ENCODE peak calls at places on chromosomes 5 and 9, in five cellular contexts. One of them, this sample, is unnamed. For H3F3A, the result is how much of the 10 kb centered on the place peaks cover.

GRCh38 chr5:92849798-92850197 is 731.2 kb downstream of the NR2F1-AS1 start:
- DNase-seq in PC-3: no peak
- DNase-seq in SK-N-SH: no peak
- DNase-seq in neural progenitor cell: no peak
- DNase-seq in GM23338: no peak
- DNase-seq in this sample: no peak

GRCh38 chr5:147098233-147098790 is 136.5 kb upstream of the STK32A start:
- DNase-seq in PC-3: peak
- DNase-seq in SK-N-SH: peak
- DNase-seq in neural progenitor cell: peak
- DNase-seq in GM23338: peak
- DNase-seq in this sample: peak

GRCh38 chr9:107707915-107708441 is 218.4 kb upstream of the KLF4 start:
- DNase-seq in PC-3: peak
- DNase-seq in SK-N-SH: no peak
- DNase-seq in neural progenitor cell: no peak
- DNase-seq in GM23338: no peak
- DNase-seq in this sample: peak

GRCh38 chr5:124253421-124253820 is 493.0 kb downstream of the ZNF608 start:
- DNase-seq in PC-3: no peak
- DNase-seq in SK-N-SH: no peak
- DNase-seq in neural progenitor cell: no peak
- DNase-seq in GM23338: no peak
- DNase-seq in this sample: no peak

GRCh38 chr5:64784451-64785025 is 15.8 kb downstream of the CWC27 start:
- DNase-seq in PC-3: peak
- DNase-seq in SK-N-SH: peak
- DNase-seq in neural progenitor cell: peak
- DNase-seq in GM23338: peak
- DNase-seq in this sample: peak

GRCh38 chr9:87742813-87743428 is 17.0 kb downstream of the CTSL start:
- DNase-seq in PC-3: no peak
- DNase-seq in SK-N-SH: no peak
- DNase-seq in neural progenitor cell: no peak
- DNase-seq in GM23338: no peak
- DNase-seq in this sample: peak

GRCh38 chr5:137939331-137939730 is 50.1 kb downstream of the PKD2L2 start:
- DNase-seq in PC-3: no peak
- DNase-seq in SK-N-SH: no peak
- DNase-seq in neural progenitor cell: no peak
- DNase-seq in GM23338: no peak
- DNase-seq in this sample: no peak

GRCh38 chr9:124698265-124698664 is 72.8 kb downstream of the NR6A1 start:
- DNase-seq in PC-3: no peak
- DNase-seq in SK-N-SH: peak
- DNase-seq in neural progenitor cell: peak
- DNase-seq in GM23338: no peak
- DNase-seq in this sample: peak

DNA sequence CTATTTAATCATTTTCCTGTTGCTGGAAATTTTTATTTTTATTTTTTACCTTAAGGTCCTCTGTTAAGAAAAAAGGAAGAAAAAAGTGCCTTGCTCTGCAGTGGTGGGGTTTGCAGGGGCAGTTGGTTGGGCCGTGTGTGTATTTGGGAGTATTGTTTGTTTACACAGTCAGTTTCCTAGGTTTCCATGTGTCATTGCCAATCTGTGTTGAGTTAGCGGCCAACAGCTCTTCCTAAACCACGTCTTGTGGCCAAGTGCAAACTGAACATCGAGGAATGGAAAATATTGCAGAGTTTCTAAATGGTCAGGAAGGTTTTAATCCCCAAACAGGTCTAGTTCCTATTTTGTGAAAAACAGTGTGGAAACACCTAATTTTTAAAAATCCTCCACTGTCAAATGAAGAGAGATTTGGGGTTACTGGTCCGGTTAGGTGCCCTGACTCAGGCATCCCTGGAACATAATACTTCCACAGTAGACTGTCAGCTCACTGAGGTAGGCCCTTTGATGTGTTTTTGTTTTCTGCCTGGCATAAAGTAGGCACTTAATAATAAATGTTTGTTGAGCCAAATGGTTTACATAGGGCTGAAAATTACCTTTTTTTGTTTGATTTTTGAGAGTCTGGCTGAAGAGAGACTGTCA is 37.0 kb downstream of the MAMDC2 start:
- DNase-seq in PC-3: peak
- DNase-seq in SK-N-SH: no peak
- DNase-seq in neural progenitor cell: no peak
- DNase-seq in GM23338: peak
- DNase-seq in this sample: peak
- H3K4me2 ChIP-seq in PC-3: peak
- H3K4me2 ChIP-seq in SK-N-SH: no peak
- H3K4me2 ChIP-seq in neural progenitor cell: no peak
- H3K4me2 ChIP-seq in GM23338: no peak
- H3K4me2 ChIP-seq in this sample: no peak

GRCh38 chr5:108579236-108579635 is 168.5 kb upstream of the FER start:
- DNase-seq in PC-3: no peak
- DNase-seq in SK-N-SH: no peak
- DNase-seq in neural progenitor cell: no peak
- DNase-seq in GM23338: peak
- DNase-seq in this sample: peak
- TF ChIP-seq EZH2phosphoT487 in PC-3: no peak
- TF ChIP-seq EZH2phosphoT487 in SK-N-SH: no peak
- TF ChIP-seq EZH2phosphoT487 in neural progenitor cell: no peak
- TF ChIP-seq EZH2phosphoT487 in GM23338: no peak
- TF ChIP-seq EZH2phosphoT487 in this sample: no peak

GRCh38 chr9:128687453-128687852 is 1.6 kb upstream of the SET start:
- DNase-seq in PC-3: no peak
- DNase-seq in SK-N-SH: no peak
- DNase-seq in neural progenitor cell: no peak
- DNase-seq in GM23338: no peak
- DNase-seq in this sample: no peak
- H3F3A ChIP-seq in PC-3: under half
- H3F3A ChIP-seq in SK-N-SH: under half
- H3F3A ChIP-seq in neural progenitor cell: half or more
- H3F3A ChIP-seq in GM23338: half or more
- H3F3A ChIP-seq in this sample: under half

GRCh38 chr9:132004323-132004722 is 75.3 kb downstream of the MED27 start:
- DNase-seq in PC-3: no peak
- DNase-seq in SK-N-SH: no peak
- DNase-seq in neural progenitor cell: no peak
- DNase-seq in GM23338: no peak
- DNase-seq in this sample: no peak
- H3K4me2 ChIP-seq in PC-3: no peak
- H3K4me2 ChIP-seq in SK-N-SH: no peak
- H3K4me2 ChIP-seq in neural progenitor cell: no peak
- H3K4me2 ChIP-seq in GM23338: no peak
- H3K4me2 ChIP-seq in this sample: no peak

GRCh38 chr9:94165592-94166236 is 81.5 kb downstream of the PTPDC1 start:
- DNase-seq in PC-3: peak
- DNase-seq in SK-N-SH: peak
- DNase-seq in neural progenitor cell: peak
- DNase-seq in GM23338: peak
- DNase-seq in this sample: peak

GRCh38 chr9:94166237-94167054 is 82.2 kb downstream of the PTPDC1 start:
- DNase-seq in PC-3: peak
- DNase-seq in SK-N-SH: peak
- DNase-seq in neural progenitor cell: peak
- DNase-seq in GM23338: peak
- DNase-seq in this sample: peak

GRCh38 chr9:94168203-94169000 is 84.1 kb downstream of the PTPDC1 start:
- DNase-seq in PC-3: no peak
- DNase-seq in SK-N-SH: no peak
- DNase-seq in neural progenitor cell: no peak
- DNase-seq in GM23338: no peak
- DNase-seq in this sample: peak

GRCh38 chr9:94167376-94167775 is 83.1 kb downstream of the PTPDC1 start:
- DNase-seq in PC-3: no peak
- DNase-seq in SK-N-SH: no peak
- DNase-seq in neural progenitor cell: no peak
- DNase-seq in GM23338: no peak
- DNase-seq in this sample: no peak

GRCh38 chr9:94167055-94167346 is 82.7 kb downstream of the PTPDC1 start:
- DNase-seq in PC-3: no peak
- DNase-seq in SK-N-SH: no peak
- DNase-seq in neural progenitor cell: peak
- DNase-seq in GM23338: peak
- DNase-seq in this sample: peak
- TF ChIP-seq EZH2phosphoT487 in PC-3: no peak
- TF ChIP-seq EZH2phosphoT487 in SK-N-SH: no peak
- TF ChIP-seq EZH2phosphoT487 in neural progenitor cell: no peak
- TF ChIP-seq EZH2phosphoT487 in GM23338: no peak
- TF ChIP-seq EZH2phosphoT487 in this sample: no peak

This sample was measured in GM23248.